ENCODE peak calls at places on chromosomes 5 and 9, in four cellular contexts. One of them, this sample, is unnamed.

GRCh38 chr9:29393064-29393463 is 1819.8 kb upstream of the C9orf72 start:
- DNase-seq in CD8-positive, alpha-beta T cell: no peak
- DNase-seq in HepG2: no peak
- DNase-seq in WERI-Rb-1: no peak
- DNase-seq in this sample: no peak

GRCh38 chr9:75039006-75039405 is 10.9 kb upstream of the CARNMT1 start:
- DNase-seq in CD8-positive, alpha-beta T cell: no peak
- DNase-seq in HepG2: no peak
- DNase-seq in WERI-Rb-1: no peak
- DNase-seq in this sample: no peak

GRCh38 chr5:1196562-1196961 is 4.8 kb upstream of the SLC6A19 start:
- DNase-seq in CD8-positive, alpha-beta T cell: no peak
- DNase-seq in HepG2: no peak
- DNase-seq in WERI-Rb-1: no peak
- DNase-seq in this sample: no peak

GRCh38 chr5:140038373-140038957 is 4.6 kb downstream of the NRG2 start:
- DNase-seq in CD8-positive, alpha-beta T cell: no peak
- DNase-seq in HepG2: no peak
- DNase-seq in WERI-Rb-1: no peak
- DNase-seq in this sample: no peak

GRCh38 chr9:120477534-120478001 is 102.4 kb downstream of the CDK5RAP2 start:
- DNase-seq in CD8-positive, alpha-beta T cell: peak; percentile 11
- DNase-seq in HepG2: peak; percentile 11
- DNase-seq in WERI-Rb-1: peak; percentile 79
- DNase-seq in this sample: peak; percentile 70

GRCh38 chr9:111658943-111659342 is 2.5 kb upstream of the GNG10 start:
- DNase-seq in CD8-positive, alpha-beta T cell: no peak
- DNase-seq in HepG2: no peak
- DNase-seq in WERI-Rb-1: no peak
- DNase-seq in this sample: no peak

GRCh38 chr9:97516111-97516510 is 14.6 kb downstream of the TMOD1 start:
- DNase-seq in CD8-positive, alpha-beta T cell: no peak
- DNase-seq in HepG2: no peak
- DNase-seq in WERI-Rb-1: no peak
- DNase-seq in this sample: no peak

GRCh38 chr5:15501057-15501791 is 1.2 kb downstream of the FBXL7 start:
- DNase-seq in CD8-positive, alpha-beta T cell: no peak
- DNase-seq in HepG2: no peak
- DNase-seq in WERI-Rb-1: peak; percentile 69
- DNase-seq in this sample: peak; percentile 52

GRCh38 chr9:98639133-98639532 is 69.6 kb downstream of the GABBR2 start:
- DNase-seq in CD8-positive, alpha-beta T cell: no peak
- DNase-seq in HepG2: no peak
- DNase-seq in WERI-Rb-1: peak; percentile 42
- DNase-seq in this sample: no peak

GRCh38 chr9:111481885-111482636 is 2.1 kb downstream of the ECPAS start:
- DNase-seq in CD8-positive, alpha-beta T cell: no peak
- DNase-seq in HepG2: peak; percentile 62
- DNase-seq in WERI-Rb-1: no peak
- DNase-seq in this sample: no peak

DNA sequence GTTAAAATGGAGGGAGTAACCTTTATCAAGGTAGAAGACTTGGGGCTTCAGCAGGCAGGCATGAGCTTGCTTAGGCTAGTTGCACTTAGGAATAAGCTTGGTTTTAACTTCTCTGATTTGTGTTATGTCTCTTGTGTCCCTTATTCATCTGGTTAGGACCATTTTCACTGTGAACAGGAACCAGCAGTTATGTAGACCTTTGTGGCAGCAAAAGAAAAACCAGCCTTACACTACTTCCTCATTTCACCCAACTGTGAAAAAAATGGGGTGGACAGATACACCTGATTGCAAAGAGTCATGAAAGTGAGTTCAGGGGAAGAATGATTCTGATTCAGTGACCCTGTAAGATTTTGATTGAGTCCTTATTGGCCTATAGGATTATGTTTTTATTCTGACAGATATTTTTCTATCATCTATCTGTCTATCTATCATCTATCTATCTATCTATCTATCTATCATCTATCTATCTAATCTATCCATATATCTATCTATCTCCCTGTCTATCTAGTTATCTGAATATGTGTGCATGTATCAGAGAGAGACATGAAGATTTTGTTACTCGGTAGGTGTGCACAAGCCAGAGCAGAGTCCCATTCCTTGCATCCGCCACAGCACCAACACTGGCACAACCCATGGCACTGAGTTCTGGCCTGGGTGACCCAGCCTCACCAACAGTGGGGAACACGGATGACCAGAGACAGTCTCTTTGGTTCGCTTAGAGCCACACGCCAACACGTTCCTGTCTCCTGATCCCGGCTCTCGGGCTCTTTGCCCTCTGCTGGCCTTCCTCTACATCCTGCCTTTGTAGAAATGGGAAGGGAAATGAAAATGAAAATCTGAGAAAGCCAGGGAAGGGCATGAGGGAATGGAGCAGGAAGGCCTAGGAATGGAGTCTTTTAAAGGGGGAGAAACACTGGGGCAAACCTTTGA is 1.3 kb upstream of the ZNF366 start:
- DNase-seq in CD8-positive, alpha-beta T cell: no peak
- DNase-seq in HepG2: no peak
- DNase-seq in WERI-Rb-1: no peak
- DNase-seq in this sample: no peak
- H3K4me3 ChIP-seq in CD8-positive, alpha-beta T cell: no peak overlapping the region
- H3K4me3 ChIP-seq in HepG2: no peak overlapping the region
- H3K4me3 ChIP-seq in WERI-Rb-1: no peak overlapping the region
- H3K4me3 ChIP-seq in this sample: no peak overlapping the region

GRCh38 chr9:130940023-130940549 is 1.0 kb upstream of the FIBCD1 start:
- DNase-seq in CD8-positive, alpha-beta T cell: no peak
- DNase-seq in HepG2: no peak
- DNase-seq in WERI-Rb-1: no peak
- DNase-seq in this sample: no peak
- H3K27me3 ChIP-seq in CD8-positive, alpha-beta T cell: peaks cover 6% of the 10 kb centered on the region
- H3K27me3 ChIP-seq in HepG2: peaks cover 86% of the 10 kb centered on the region
- H3K27me3 ChIP-seq in WERI-Rb-1: peaks cover 67% of the 10 kb centered on the region
- H3K27me3 ChIP-seq in this sample: peaks cover 35% of the 10 kb centered on the region

GRCh38 chr5:125398466-125398865 is 652.0 kb upstream of the ZNF608 start:
- DNase-seq in CD8-positive, alpha-beta T cell: no peak
- DNase-seq in HepG2: no peak
- DNase-seq in WERI-Rb-1: no peak
- DNase-seq in this sample: no peak
- TF ChIP-seq CTCF in CD8-positive, alpha-beta T cell: no peak
- TF ChIP-seq CTCF in HepG2: no peak
- TF ChIP-seq CTCF in WERI-Rb-1: no peak
- TF ChIP-seq CTCF in this sample: no peak

GRCh38 chr5:134088994-134089560 is 25.4 kb upstream of the TCF7 start:
- DNase-seq in CD8-positive, alpha-beta T cell: no peak
- DNase-seq in HepG2: no peak
- DNase-seq in WERI-Rb-1: peak; percentile 77
- DNase-seq in this sample: no peak
- H3K4me3 ChIP-seq in CD8-positive, alpha-beta T cell: no peak overlapping the region
- H3K4me3 ChIP-seq in HepG2: no peak overlapping the region
- H3K4me3 ChIP-seq in WERI-Rb-1: no peak overlapping the region
- H3K4me3 ChIP-seq in this sample: no peak overlapping the region

GRCh38 chr5:137659209-137659608 is 76.7 kb downstream of the KLHL3 start:
- DNase-seq in CD8-positive, alpha-beta T cell: no peak
- DNase-seq in HepG2: no peak
- DNase-seq in WERI-Rb-1: no peak
- DNase-seq in this sample: no peak
- H3K27me3 ChIP-seq in CD8-positive, alpha-beta T cell: no peaks in the 10 kb centered on the region
- H3K27me3 ChIP-seq in HepG2: no peaks in the 10 kb centered on the region
- H3K27me3 ChIP-seq in WERI-Rb-1: no peaks in the 10 kb centered on the region
- H3K27me3 ChIP-seq in this sample: no peaks in the 10 kb centered on the region

DNA sequence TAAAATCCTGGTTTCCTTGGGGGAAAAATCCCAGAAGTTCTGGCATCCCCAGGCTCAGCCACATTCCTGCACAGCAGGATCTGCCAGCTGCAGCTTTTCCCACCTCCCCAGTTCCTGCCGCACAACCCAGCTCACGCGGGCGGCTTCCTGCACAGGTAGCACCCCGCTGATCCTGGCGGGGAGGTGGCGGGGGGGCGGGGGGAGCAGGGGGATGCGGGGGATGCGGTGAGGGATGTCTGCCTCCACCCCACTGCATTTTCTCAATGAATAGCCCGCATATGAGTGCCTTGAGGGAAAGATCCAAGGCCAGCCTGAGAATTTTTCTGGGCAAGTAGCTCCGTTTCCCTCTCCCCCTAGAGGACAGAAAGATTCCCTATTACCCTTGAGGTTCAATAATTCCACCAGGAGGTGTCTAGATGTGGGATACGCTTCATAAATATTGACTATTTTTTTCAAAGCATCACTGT is 21.1 kb downstream of the GFPT2 start:
- DNase-seq in CD8-positive, alpha-beta T cell: no peak
- DNase-seq in HepG2: no peak
- DNase-seq in WERI-Rb-1: no peak
- DNase-seq in this sample: no peak
- TF ChIP-seq CTCF in CD8-positive, alpha-beta T cell: no peak
- TF ChIP-seq CTCF in HepG2: no peak
- TF ChIP-seq CTCF in WERI-Rb-1: no peak
- TF ChIP-seq CTCF in this sample: no peak

GRCh38 chr9:136725612-136726011 is 13.2 kb downstream of the DIPK1B start:
- DNase-seq in CD8-positive, alpha-beta T cell: no peak
- DNase-seq in HepG2: no peak
- DNase-seq in WERI-Rb-1: no peak
- DNase-seq in this sample: no peak
- H3K4me3 ChIP-seq in CD8-positive, alpha-beta T cell: no peak overlapping the region
- H3K4me3 ChIP-seq in HepG2: peak overlapping the region; percentile 89
- H3K4me3 ChIP-seq in WERI-Rb-1: no peak overlapping the region
- H3K4me3 ChIP-seq in this sample: peak overlapping the region; percentile 94

DNA sequence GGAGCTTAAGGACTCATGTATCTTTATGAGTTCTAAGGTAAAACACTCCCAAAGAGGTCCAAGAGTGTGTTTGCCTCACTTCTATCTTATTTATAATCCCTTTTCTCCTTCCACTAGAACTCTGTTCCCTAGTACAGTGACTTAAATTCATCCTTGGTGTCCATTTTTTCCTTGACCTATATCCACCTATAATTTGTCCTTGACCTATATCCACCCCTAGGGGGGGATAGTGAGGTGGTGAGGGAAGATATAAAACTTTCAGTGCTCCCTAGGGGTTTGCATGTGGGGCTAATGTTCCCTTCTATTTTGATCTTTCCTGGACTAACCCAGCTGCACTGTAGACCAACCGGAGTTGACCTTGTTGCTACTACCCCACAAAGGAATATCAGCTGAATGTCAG is 83.5 kb upstream of the GNAQ start:
- DNase-seq in CD8-positive, alpha-beta T cell: no peak
- DNase-seq in HepG2: peak; percentile 23
- DNase-seq in WERI-Rb-1: no peak
- DNase-seq in this sample: no peak
- H3K27me3 ChIP-seq in CD8-positive, alpha-beta T cell: no peaks in the 10 kb centered on the region
- H3K27me3 ChIP-seq in HepG2: peaks cover 2% of the 10 kb centered on the region
- H3K27me3 ChIP-seq in WERI-Rb-1: no peaks in the 10 kb centered on the region
- H3K27me3 ChIP-seq in this sample: no peaks in the 10 kb centered on the region

GRCh38 chr5:179766021-179766725 is 27.6 kb upstream of the LTC4S start:
- DNase-seq in CD8-positive, alpha-beta T cell: no peak
- DNase-seq in HepG2: no peak
- DNase-seq in WERI-Rb-1: no peak
- DNase-seq in this sample: no peak

GRCh38 chr5:179769276-179769675 is 24.5 kb upstream of the LTC4S start:
- DNase-seq in CD8-positive, alpha-beta T cell: no peak
- DNase-seq in HepG2: no peak
- DNase-seq in WERI-Rb-1: no peak
- DNase-seq in this sample: no peak

GRCh38 chr5:179769796-179770195 is 24.0 kb upstream of the LTC4S start:
- DNase-seq in CD8-positive, alpha-beta T cell: no peak
- DNase-seq in HepG2: no peak
- DNase-seq in WERI-Rb-1: no peak
- DNase-seq in this sample: no peak

GRCh38 chr5:179766726-179767455 is 26.9 kb upstream of the LTC4S start:
- DNase-seq in CD8-positive, alpha-beta T cell: no peak
- DNase-seq in HepG2: no peak
- DNase-seq in WERI-Rb-1: no peak
- DNase-seq in this sample: peak; percentile 1

GRCh38 chr5:179768326-179769085 is 25.3 kb upstream of the LTC4S start:
- DNase-seq in CD8-positive, alpha-beta T cell: no peak
- DNase-seq in HepG2: no peak
- DNase-seq in WERI-Rb-1: no peak
- DNase-seq in this sample: peak; percentile 33
- TF ChIP-seq CTCF in CD8-positive, alpha-beta T cell: no peak
- TF ChIP-seq CTCF in HepG2: peak; percentile 29
- TF ChIP-seq CTCF in WERI-Rb-1: no peak
- TF ChIP-seq CTCF in this sample: no peak

DNA sequence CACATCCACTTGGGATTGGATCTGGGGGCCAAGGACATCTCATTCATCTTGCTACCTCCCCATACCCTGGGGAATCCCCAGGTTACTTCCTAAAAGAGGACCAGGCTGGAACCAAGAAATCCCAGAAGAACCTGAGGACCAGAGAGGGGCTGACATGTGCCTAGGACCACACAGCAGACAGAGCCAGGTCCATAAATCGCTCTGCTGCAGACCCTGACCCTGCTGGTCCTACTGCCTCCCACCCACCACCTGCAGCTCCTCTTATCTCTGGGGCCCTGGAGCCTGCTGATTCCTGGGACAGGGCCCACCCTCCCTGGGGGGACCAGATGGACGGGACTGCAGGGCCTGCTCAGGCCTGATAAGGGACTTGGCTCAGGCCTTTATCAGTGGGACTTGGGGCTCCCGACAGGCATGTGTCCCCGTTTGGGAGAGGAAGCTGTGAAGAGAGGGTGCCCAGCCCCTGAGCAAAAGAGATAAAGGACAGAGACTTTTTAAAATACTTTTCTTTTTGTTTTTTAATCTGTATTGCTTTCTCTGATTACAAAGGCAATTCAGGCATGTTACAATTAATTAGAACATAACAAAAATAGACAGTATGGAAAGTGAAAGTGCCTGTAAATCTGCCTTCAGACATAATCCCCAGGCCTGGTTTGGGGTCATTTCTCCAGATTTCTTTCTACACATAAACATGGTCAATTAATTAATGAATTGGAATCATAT is 101.3 kb upstream of the LARP1 start:
- DNase-seq in CD8-positive, alpha-beta T cell: no peak
- DNase-seq in HepG2: no peak
- DNase-seq in WERI-Rb-1: peak; percentile 14
- DNase-seq in this sample: no peak
- H3K4me3 ChIP-seq in CD8-positive, alpha-beta T cell: no peak overlapping the region
- H3K4me3 ChIP-seq in HepG2: no peak overlapping the region
- H3K4me3 ChIP-seq in WERI-Rb-1: no peak overlapping the region
- H3K4me3 ChIP-seq in this sample: no peak overlapping the region